ENCODE peak calls at places on chromosomes 3 and 15, in five cellular contexts. U is body of pancreas, V is gastrocnemius medialis, L is uterus, F is breast epithelium. C is an unnamed sample. For H3K36me3, the result is how much of the 10 kb centered on the place peaks cover.

GRCh38 chr15:86830304-86830703 is 750.6 kb downstream of the AGBL1 start:
- DNase-seq in U (no peak), V (no peak), L (no peak), F (no peak), C (no peak)

GRCh38 chr3:33364531-33365128 is 75.6 kb downstream of the UBP1 start:
- DNase-seq in U (no peak), V (no peak), L (no peak), F (no peak), C (no peak)

GRCh38 chr3:16807981-16808380 is 76.8 kb upstream of the PLCL2 start:
- DNase-seq in U (no peak), V (no peak), L (no peak), F (no peak), C (no peak)

GRCh38 chr3:172142074-172143059 is 103.0 kb downstream of the FNDC3B start:
- DNase-seq in U (no peak), V (no peak), L (no peak), F (no peak), C (no peak)

GRCh38 chr3:141485578-141486415 is 1.0 kb upstream of the RASA2 start:
- DNase-seq in U (no peak), V (no peak), L (no peak), F (no peak), C (no peak)

GRCh38 chr15:63905558-63906265 is 72.0 kb upstream of the HERC1 start:
- DNase-seq in U (no peak), V (no peak), L (no peak), F (no peak), C (no peak)

GRCh38 chr15:93001881-93002280 is 87.1 kb downstream of the RGMA start:
- DNase-seq in U (no peak), V (no peak), L (no peak), F (no peak), C (no peak)

GRCh38 chr3:115022214-115022613 is 124.9 kb downstream of the ZBTB20 start:
- DNase-seq in U (no peak), V (no peak), L (no peak), F (no peak), C (no peak)

GRCh38 chr15:40823572-40824343 is 4.8 kb downstream of the PPP1R14D start:
- DNase-seq in U (no peak), V (no peak), L (no peak), F (no peak), C (no peak)

GRCh38 chr3:42660898-42661297 is 7.4 kb downstream of the ZBTB47 start:
- DNase-seq in U (no peak), V (no peak), L (no peak), F (no peak), C (no peak)
- TF ChIP-seq CTCF in U (no peak), V (no peak), L (no peak), F (no peak), C (no peak)

DNA sequence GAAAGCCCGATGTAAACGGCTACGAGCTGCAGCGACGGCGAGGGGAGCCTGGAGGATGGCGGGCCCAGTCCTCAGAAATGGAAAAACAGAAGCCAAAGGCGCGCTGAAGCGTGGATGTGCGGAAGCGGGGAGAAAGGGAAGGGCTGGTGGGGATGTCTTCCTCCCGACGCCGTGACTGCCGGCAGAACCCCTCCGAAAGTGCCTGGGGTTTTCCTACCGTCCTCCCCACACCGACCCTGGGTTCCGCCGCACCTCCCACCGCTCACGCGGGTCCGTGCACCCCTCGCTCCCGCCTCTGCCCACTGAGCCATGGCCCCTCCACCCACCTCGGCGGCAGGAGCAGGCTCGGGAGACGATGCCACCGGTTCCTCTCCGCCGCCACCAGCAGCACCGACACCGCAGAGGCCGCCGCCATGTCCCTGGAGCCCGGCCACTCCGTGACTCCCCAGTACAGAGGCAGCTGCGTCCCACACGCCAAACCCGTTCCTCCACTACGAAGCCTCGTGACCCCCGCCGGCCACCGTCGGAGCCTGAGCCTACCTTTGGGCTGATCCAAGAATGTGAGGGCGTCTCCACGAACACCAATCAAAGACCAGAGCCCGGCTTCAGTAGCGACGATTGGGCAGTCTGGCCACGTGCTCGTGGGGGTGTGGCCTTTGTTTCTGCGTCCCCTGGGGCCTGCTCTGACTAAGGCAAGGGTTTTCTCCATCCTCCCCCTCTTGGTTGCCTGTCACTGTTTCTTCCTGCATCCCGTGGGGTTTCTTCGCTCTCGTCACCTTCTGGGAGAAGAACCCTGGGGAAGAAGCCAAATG is at the start of gene MCCC1:
- DNase-seq in U (peak), V (peak), L (peak), F (peak), C (peak)
- TF ChIP-seq POLR2A in U (peak), V (peak), L (peak), F (peak), C (peak)

DNA sequence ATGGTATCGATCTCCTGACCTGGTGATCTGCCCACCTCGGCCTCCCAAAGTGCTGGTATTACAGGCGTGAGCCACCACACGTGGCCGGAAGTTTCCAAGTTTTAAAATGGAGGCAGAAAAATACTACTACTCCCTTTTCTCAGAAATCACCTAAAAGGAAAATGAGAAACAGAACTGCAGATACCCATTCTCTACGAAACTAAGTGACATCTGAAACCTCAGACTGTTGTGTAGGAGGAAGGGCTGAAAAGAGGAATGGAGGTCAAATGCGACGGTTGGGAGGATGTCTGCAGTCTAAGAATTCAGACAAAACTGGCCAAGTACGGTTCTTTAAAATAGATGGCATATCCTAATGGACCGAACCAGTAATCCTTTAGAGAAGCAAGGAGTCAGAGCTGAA is 24.1 kb downstream of the WDR48 start:
- DNase-seq in U (no peak), V (no peak), L (no peak), F (no peak), C (no peak)
- H3K36me3 ChIP-seq in U (under half), V (half or more), L (under half), F (under half), C (under half)

GRCh38 chr3:187295635-187296034 is 4.1 kb upstream of the MASP1 start:
- DNase-seq in U (no peak), V (no peak), L (no peak), F (no peak), C (no peak)
- TF ChIP-seq CTCF in U (no peak), V (peak), L (no peak), F (no peak), C (no peak)